ENCODE peak calls at places on chromosome 2, in six cellular contexts. W is esophagus muscularis mucosa, H is prostate gland, Y is sigmoid colon, N is transverse colon, G is GM23338. L is an unnamed sample.

GRCh38 chr2:29075894-29076700 is 1.8 kb upstream of the PCARE start:
- DNase-seq in W (no peak), H (no peak), Y (no peak), N (no peak), G (no peak), L (no peak)

GRCh38 chr2:239327536-239328305 is 73.1 kb downstream of the HDAC4 start:
- DNase-seq in W (no peak), H (no peak), Y (no peak), N (no peak), G (no peak), L (no peak)

GRCh38 chr2:232013701-232014353 is 52.3 kb downstream of the DIS3L2 start:
- DNase-seq in W (no peak), H (peak), Y (no peak), N (no peak), G (no peak), L (no peak)

GRCh38 chr2:96205238-96205637 is 3.4 kb downstream of the STARD7 start:
- DNase-seq in W (no peak), H (no peak), Y (no peak), N (no peak), G (no peak), L (no peak)

GRCh38 chr2:131127979-131128378 is 22.8 kb downstream of the PLEKHB2 start:
- DNase-seq in W (no peak), H (no peak), Y (no peak), N (no peak), G (no peak), L (no peak)

GRCh38 chr2:120596990-120597594 is 138.6 kb upstream of the GLI2 start:
- DNase-seq in W (no peak), H (no peak), Y (peak), N (peak), G (no peak), L (no peak)

GRCh38 chr2:156522824-156523440 is 86.8 kb downstream of the GPD2 start:
- DNase-seq in W (no peak), H (no peak), Y (no peak), N (no peak), G (no peak), L (no peak)

GRCh38 chr2:160977376-160977775 is 182.9 kb upstream of the TANK start:
- DNase-seq in W (no peak), H (no peak), Y (no peak), N (no peak), G (no peak), L (no peak)

GRCh38 chr2:83471708-83472107 is 987.4 kb downstream of the SUCLG1 start:
- DNase-seq in W (no peak), H (no peak), Y (no peak), N (no peak), G (no peak), L (no peak)

GRCh38 chr2:173667415-173667814 is 297.8 kb downstream of the SP3 start:
- DNase-seq in W (peak), H (no peak), Y (no peak), N (no peak), G (no peak), L (no peak)

GRCh38 chr2:173661586-173661985 is 303.6 kb downstream of the SP3 start:
- DNase-seq in W (no peak), H (no peak), Y (no peak), N (no peak), G (no peak), L (no peak)

GRCh38 chr2:173667014-173667413 is 298.2 kb downstream of the SP3 start:
- DNase-seq in W (no peak), H (no peak), Y (no peak), N (no peak), G (no peak), L (no peak)

GRCh38 chr2:173664520-173664919 is 300.7 kb downstream of the SP3 start:
- DNase-seq in W (no peak), H (no peak), Y (no peak), N (no peak), G (no peak), L (no peak)

GRCh38 chr2:173663835-173664515 is 301.2 kb downstream of the SP3 start:
- DNase-seq in W (no peak), H (no peak), Y (no peak), N (no peak), G (no peak), L (no peak)
- TF ChIP-seq POLR2AphosphoS5 in W (no peak), H (no peak), Y (no peak), N (no peak), G (no peak), L (no peak)

GRCh38 chr2:68171684-68172083 is 14.0 kb downstream of the PNO1 start:
- DNase-seq in W (no peak), H (no peak), Y (no peak), N (no peak), G (no peak), L (no peak)
- TF ChIP-seq POLR2AphosphoS5 in W (no peak), H (no peak), Y (no peak), N (no peak), G (no peak), L (no peak)

DNA sequence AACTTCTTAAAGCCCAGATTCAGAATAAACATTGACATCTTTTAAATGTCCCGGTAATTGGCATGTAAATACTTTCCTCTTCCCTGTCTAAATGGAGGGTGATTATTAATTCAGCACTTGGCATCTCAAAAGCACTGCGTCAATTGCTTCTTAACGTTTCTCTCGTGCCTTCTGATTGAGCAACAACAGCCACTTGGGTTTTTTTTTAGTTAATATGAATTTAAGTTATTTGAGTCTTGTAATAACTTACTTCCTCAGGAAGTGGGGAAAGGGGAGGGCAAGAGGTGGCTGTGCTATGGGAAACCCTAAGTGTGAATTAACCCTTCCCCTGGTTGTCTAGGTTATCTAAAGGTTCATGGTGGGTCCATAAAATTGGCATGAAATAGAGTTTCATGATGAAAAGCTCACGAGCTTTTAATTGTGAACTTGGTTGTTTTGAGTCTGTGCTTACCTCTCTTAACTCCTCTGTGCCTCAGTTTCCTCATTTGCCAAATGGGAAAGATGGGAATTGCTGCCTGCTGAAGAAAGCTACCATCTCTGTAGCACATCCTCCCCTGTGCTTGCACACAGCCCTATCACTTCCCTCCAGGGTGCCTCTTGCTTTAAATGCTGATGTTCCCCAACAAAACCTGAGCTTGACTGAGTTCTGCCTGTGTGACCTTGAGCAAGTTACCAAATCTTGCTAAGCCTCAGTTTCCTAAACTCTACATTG is 126.3 kb upstream of the BCL2L11 start:
- DNase-seq in W (no peak), H (no peak), Y (no peak), N (no peak), G (no peak), L (no peak)
- TF ChIP-seq POLR2AphosphoS5 in W (no peak), H (no peak), Y (no peak), N (no peak), G (no peak), L (no peak)

DNA sequence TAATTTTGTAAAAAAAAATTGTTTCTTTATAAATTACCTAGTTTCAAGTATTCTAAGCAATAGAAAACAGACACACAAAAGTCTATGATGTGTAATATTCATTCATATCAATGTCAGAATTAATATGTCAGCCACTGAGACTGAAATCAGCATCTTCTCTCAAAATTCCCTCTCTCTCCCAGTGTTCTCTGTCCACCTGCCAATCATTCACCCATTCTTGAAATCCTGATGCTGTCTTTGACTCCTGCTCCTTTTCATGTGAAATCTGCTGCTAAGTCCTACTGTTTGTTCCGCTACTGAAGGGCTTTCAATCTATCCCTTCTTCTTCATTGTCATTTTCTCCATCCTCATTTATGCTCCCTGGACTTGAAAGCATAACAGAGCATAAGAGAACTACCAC is 257.9 kb downstream of the SATB2 start:
- DNase-seq in W (no peak), H (no peak), Y (no peak), N (no peak), G (no peak), L (no peak)
- TF ChIP-seq POLR2AphosphoS5 in W (no peak), H (no peak), Y (no peak), N (no peak), G (no peak), L (no peak)

GRCh38 chr2:141341444-141341843 is 789.4 kb downstream of the LRP1B start:
- DNase-seq in W (no peak), H (no peak), Y (no peak), N (no peak), G (no peak), L (no peak)
- TF ChIP-seq POLR2AphosphoS5 in W (no peak), H (no peak), Y (no peak), N (no peak), G (no peak), L (no peak)

GRCh38 chr2:43737097-43737854 is 36.6 kb upstream of the DYNC2LI1 start:
- DNase-seq in W (no peak), H (no peak), Y (no peak), N (no peak), G (no peak), L (no peak)
- TF ChIP-seq POLR2AphosphoS5 in W (no peak), H (no peak), Y (no peak), N (peak), G (no peak), L (no peak)

DNA sequence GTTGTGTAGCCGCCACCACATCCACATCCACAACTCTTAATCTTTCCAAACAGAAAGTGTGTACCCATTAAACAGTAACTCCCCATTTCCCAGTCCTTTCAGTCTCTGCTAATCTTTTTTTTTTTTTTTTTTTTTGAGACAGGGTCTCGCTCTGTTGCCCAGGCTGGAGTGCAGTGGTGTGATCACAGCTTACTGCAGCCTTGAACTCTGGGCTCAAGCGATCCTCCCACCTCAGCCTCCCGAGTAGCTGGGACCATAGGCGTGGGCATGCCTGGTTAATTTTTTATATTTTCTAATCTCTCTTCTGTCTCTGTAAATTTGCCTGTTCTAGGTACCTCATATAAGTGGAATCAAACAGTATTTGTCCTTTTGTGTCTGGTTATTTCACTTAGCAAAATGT is 3.6 kb downstream of the EIF2AK2 start:
- DNase-seq in W (no peak), H (no peak), Y (no peak), N (no peak), G (no peak), L (no peak)
- TF ChIP-seq POLR2AphosphoS5 in W (no peak), H (no peak), Y (no peak), N (no peak), G (no peak), L (no peak)

GRCh38 chr2:95021015-95021399 is 4.5 kb upstream of the MAL start:
- DNase-seq in W (no peak), H (no peak), Y (no peak), N (no peak), G (no peak), L (no peak)

GRCh38 chr2:95021847-95022246 is 3.7 kb upstream of the MAL start:
- DNase-seq in W (no peak), H (no peak), Y (no peak), N (no peak), G (no peak), L (no peak)

GRCh38 chr2:95023222-95023597 is 2.3 kb upstream of the MAL start:
- DNase-seq in W (no peak), H (no peak), Y (no peak), N (no peak), G (no peak), L (no peak)

GRCh38 chr2:95024306-95024880 is 1.1 kb upstream of the MAL start:
- DNase-seq in W (no peak), H (no peak), Y (no peak), N (no peak), G (no peak), L (no peak)

GRCh38 chr2:95022309-95023221 is 2.9 kb upstream of the MAL start:
- DNase-seq in W (no peak), H (peak), Y (no peak), N (peak), G (peak), L (peak)
- TF ChIP-seq POLR2AphosphoS5 in W (peak), H (no peak), Y (no peak), N (no peak), G (no peak), L (no peak)

GRCh38 chr2:235244497-235245215 is 249.2 kb upstream of the AGAP1 start:
- DNase-seq in W (peak), H (no peak), Y (no peak), N (no peak), G (no peak), L (no peak)

GRCh38 chr2:235247001-235247400 is 246.8 kb upstream of the AGAP1 start:
- DNase-seq in W (no peak), H (no peak), Y (no peak), N (no peak), G (no peak), L (no peak)
- TF ChIP-seq POLR2AphosphoS5 in W (no peak), H (no peak), Y (no peak), N (no peak), G (no peak), L (no peak)

GRCh38 chr2:204718607-204719006 is 173.3 kb downstream of the PARD3B start:
- DNase-seq in W (no peak), H (no peak), Y (no peak), N (no peak), G (no peak), L (no peak)

GRCh38 chr2:204720874-204721273 is 175.6 kb downstream of the PARD3B start:
- DNase-seq in W (no peak), H (no peak), Y (no peak), N (no peak), G (no peak), L (no peak)

GRCh38 chr2:204722691-204723090 is 177.4 kb downstream of the PARD3B start:
- DNase-seq in W (no peak), H (no peak), Y (no peak), N (no peak), G (no peak), L (no peak)

GRCh38 chr2:204725693-204726092 is 180.4 kb downstream of the PARD3B start:
- DNase-seq in W (no peak), H (no peak), Y (no peak), N (no peak), G (no peak), L (no peak)

DNA sequence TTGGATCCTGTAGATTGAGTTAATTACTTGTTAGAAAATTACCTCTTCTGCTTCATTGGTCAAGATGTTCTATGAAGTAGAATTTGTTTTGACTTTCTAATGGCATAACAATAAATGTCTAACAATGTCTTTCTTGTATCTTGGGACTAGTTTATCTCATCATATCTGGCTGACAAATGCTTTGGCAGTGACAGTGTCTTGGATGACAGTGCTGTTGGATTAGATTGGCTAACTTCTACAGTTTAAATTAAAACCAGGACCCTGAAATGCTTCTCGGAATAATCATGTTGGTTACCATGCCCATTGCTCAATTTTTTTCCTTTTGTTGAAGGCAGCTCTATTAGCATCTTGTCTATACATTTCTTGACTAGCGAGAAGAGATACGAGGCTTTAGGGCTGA is 176.9 kb downstream of the PARD3B start:
- DNase-seq in W (no peak), H (no peak), Y (no peak), N (no peak), G (no peak), L (no peak)
- TF ChIP-seq POLR2AphosphoS5 in W (no peak), H (no peak), Y (no peak), N (no peak), G (no peak), L (no peak)